ENCODE peak calls at places on chromosomes 2 and 18, in nine cellular contexts. Z is GM23338; H is OCI-LY7; O is heart left ventricle; S is CD8-positive, alpha-beta T cell; C is HL-60; M is esophagus muscularis mucosa; W is tibial artery; R is PC-3. D is an unnamed sample.

GRCh38 chr2:43636616-43637015 is 444 bp upstream of the PLEKHH2 start:
- DNase-seq in Z (peak; percentile 17), H (peak; percentile 68), O (no peak), S (peak; percentile 3), C (no peak), M (no peak), W (no peak), R (no peak), D (no peak)

GRCh38 chr2:218884519-218884918 is 3.9 kb downstream of the WNT10A start:
- DNase-seq in Z (no peak), H (no peak), O (no peak), S (no peak), C (no peak), M (no peak), W (no peak), R (no peak), D (no peak)

GRCh38 chr2:128377071-128377910 is 58.6 kb upstream of the HS6ST1 start:
- DNase-seq in Z (no peak), H (no peak), O (no peak), S (no peak), C (no peak), M (no peak), W (peak; percentile 19), R (no peak), D (no peak)

GRCh38 chr2:69119104-69119503 is 106.1 kb downstream of the ANTXR1 start:
- DNase-seq in Z (peak; percentile 11), H (no peak), O (no peak), S (no peak), C (no peak), M (no peak), W (no peak), R (no peak), D (no peak)

GRCh38 chr2:44945676-44946427 is 4.3 kb downstream of the SIX3 start:
- DNase-seq in Z (peak; percentile 70), H (no peak), O (no peak), S (no peak), C (no peak), M (no peak), W (no peak), R (no peak), D (no peak)

GRCh38 chr2:238284802-238285515 is 3.5 kb downstream of the PER2 start:
- DNase-seq in Z (no peak), H (no peak), O (no peak), S (no peak), C (no peak), M (no peak), W (no peak), R (no peak), D (no peak)

GRCh38 chr2:227783404-227784138 is 30.1 kb upstream of the CCL20 start:
- DNase-seq in Z (no peak), H (no peak), O (no peak), S (no peak), C (no peak), M (peak; percentile 90), W (no peak), R (no peak), D (peak; percentile 79)

GRCh38 chr2:205947621-205948495 is 138.1 kb downstream of the INO80D start:
- DNase-seq in Z (peak; percentile 86), H (peak; percentile 37), O (peak; percentile 57), S (peak; percentile 31), C (peak; percentile 63), M (peak; percentile 94), W (peak; percentile 76), R (peak; percentile 70), D (no peak)

GRCh38 chr2:130355578-130356431 is at the start of gene PTPN18:
- DNase-seq in Z (peak; percentile 72), H (peak; percentile 68), O (peak; percentile 91), S (peak; percentile 48), C (peak; percentile 67), M (peak; percentile 94), W (peak; percentile 88), R (peak; percentile 86), D (no peak)

GRCh38 chr18:51527826-51528225 is 330.3 kb upstream of the MEX3C start:
- DNase-seq in Z (no peak), H (no peak), O (no peak), S (no peak), C (no peak), M (no peak), W (no peak), R (no peak), D (no peak)

GRCh38 chr18:434410-434809 is 66.1 kb downstream of the COLEC12 start:
- DNase-seq in Z (no peak), H (no peak), O (no peak), S (no peak), C (peak; percentile 61), M (no peak), W (no peak), R (no peak), D (no peak)

GRCh38 chr2:74849228-74849892 is 15.4 kb downstream of the HK2 start:
- DNase-seq in Z (peak; percentile 77), H (peak; percentile 80), O (peak; percentile 43), S (peak; percentile 38), C (peak; percentile 88), M (no peak), W (no peak), R (peak; percentile 45), D (peak; percentile 73)

GRCh38 chr2:20443276-20443920 is 3.5 kb upstream of the RHOB start:
- DNase-seq in Z (peak; percentile 67), H (peak; percentile 55), O (no peak), S (no peak), C (no peak), M (no peak), W (peak; percentile 60), R (peak; percentile 71), D (no peak)

GRCh38 chr2:67974564-67975430 is 88.0 kb downstream of the C1D start:
- DNase-seq in Z (no peak), H (no peak), O (peak; percentile 25), S (no peak), C (peak; percentile 63), M (peak; percentile 78), W (peak; percentile 47), R (peak; percentile 38), D (no peak)

GRCh38 chr2:151029406-151030157 is 232.1 kb downstream of the RBM43 start:
- DNase-seq in Z (no peak), H (no peak), O (no peak), S (no peak), C (no peak), M (no peak), W (no peak), R (no peak), D (no peak)

GRCh38 chr18:78090584-78090983 is 840.9 kb downstream of the GALR1 start:
- DNase-seq in Z (no peak), H (no peak), O (no peak), S (no peak), C (no peak), M (no peak), W (no peak), R (no peak), D (no peak)

GRCh38 chr18:78087338-78087737 is 837.7 kb downstream of the GALR1 start:
- DNase-seq in Z (no peak), H (no peak), O (no peak), S (no peak), C (no peak), M (peak; percentile 88), W (no peak), R (no peak), D (no peak)

GRCh38 chr18:78086931-78087330 is 837.3 kb downstream of the GALR1 start:
- DNase-seq in Z (no peak), H (no peak), O (no peak), S (no peak), C (no peak), M (peak; percentile 84), W (no peak), R (no peak), D (no peak)

DNA sequence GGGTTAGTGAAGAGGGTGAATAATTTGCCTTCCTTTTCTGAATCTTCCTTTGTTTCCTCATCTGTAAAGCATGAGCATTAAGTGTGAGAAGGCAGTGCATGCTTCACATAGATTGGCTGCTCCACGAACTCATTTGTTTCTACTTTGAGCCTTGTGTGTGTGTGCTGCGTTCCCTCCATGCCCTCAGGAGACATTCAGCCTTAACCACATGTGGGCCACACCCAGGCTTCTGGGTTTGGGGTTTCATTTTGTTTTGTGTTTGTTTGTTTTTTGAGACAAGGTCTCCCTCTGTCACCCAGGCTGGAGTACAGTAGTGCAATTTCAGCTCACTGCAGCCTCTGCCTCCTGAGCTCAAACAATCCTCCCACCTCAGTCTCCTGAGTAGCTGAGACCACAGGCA is 843.3 kb downstream of the GALR1 start:
- DNase-seq in Z (no peak), H (no peak), O (no peak), S (no peak), C (no peak), M (peak; percentile 82), W (no peak), R (no peak), D (no peak)
- TF ChIP-seq CTCF in Z (no peak), H (no peak), O (no peak), S (no peak), C (no peak), M (no peak), W (no peak), R (no peak), D (no peak)

GRCh38 chr2:64731306-64731654 is 77.6 kb upstream of the SERTAD2 start:
- DNase-seq in Z (no peak), H (no peak), O (no peak), S (no peak), C (no peak), M (no peak), W (no peak), R (no peak), D (no peak)
- H3K4me3 ChIP-seq in Z (no peak overlapping the region), H (peak overlapping the region; percentile 62), O (peak overlapping the region; percentile 37), S (peak overlapping the region; percentile 32), C (no peak overlapping the region), M (peak overlapping the region; percentile 41), W (peak overlapping the region; percentile 50), R (peak overlapping the region; percentile 50), D (peak overlapping the region; percentile 51)

DNA sequence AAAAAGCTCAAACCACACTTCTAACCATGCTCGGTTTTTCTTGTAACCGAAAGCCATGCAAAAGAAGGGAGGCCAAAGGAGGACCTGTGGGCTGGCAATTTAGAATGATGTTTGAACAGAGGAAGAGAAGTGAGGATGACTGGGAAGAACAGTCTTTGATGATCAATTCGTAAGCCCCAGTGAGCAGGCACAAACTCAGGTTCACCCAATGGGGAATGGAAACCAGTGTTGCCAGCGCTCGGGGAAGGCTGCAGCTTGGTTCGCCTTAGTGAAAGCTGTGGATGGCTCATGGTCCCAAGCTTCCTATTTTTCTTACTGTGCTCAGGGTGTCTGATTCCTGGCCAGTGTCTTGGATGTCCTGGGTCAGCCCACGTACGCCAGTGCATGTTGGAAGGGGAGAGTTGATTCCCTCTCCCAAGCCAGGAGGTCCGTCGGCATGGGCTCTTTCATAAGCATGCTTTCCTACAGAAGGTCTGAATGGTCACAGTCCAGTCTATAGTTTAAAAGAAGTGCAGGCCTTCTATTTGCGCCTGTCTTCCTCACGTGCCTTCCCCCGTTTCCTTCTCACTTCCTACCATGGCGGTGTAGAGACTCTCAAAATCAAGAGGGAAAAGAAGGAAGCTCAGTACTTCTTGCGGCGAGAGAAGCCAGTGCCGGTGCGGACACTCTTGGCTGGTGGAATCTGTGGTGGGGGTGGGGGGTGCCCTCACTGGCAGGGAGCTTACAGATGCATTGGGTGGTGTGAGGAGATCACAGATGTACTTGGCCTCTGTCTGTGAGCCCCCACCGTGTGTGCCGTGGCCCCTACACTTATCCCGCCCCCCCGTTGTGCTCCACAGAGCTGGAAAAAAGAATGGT is 79.4 kb downstream of the VAPA start:
- DNase-seq in Z (no peak), H (no peak), O (no peak), S (no peak), C (no peak), M (peak; percentile 86), W (no peak), R (no peak), D (no peak)
- TF ChIP-seq CTCF in Z (no peak), H (no peak), O (no peak), S (no peak), C (no peak), M (no peak), W (no peak), R (no peak), D (no peak)

GRCh38 chr18:33983126-33983525 is 241.6 kb downstream of the NOL4 start:
- DNase-seq in Z (no peak), H (no peak), O (no peak), S (no peak), C (no peak), M (no peak), W (no peak), R (no peak), D (no peak)
- H3K4me3 ChIP-seq in Z (no peak overlapping the region), H (no peak overlapping the region), O (no peak overlapping the region), S (no peak overlapping the region), C (no peak overlapping the region), M (no peak overlapping the region), W (no peak overlapping the region), R (no peak overlapping the region), D (no peak overlapping the region)

D was measured in GM12864.